ENCODE peak calls at places on chromosome 2, in six cellular contexts. One of them, this sample, is unnamed.
A peak's percentile ranks its signal among the peaks of the same experiment; 100 is the strongest.

GRCh38 chr2:238655974-238656722 is 191.7 kb upstream of the TWIST2 start:
- DNase-seq in NCI-H1105 treated with DMSO at 0.1 percent for 48 hours: no peak
- DNase-seq in SW480: no peak
- DNase-seq in LoVo: no peak
- DNase-seq in NCI-H1048: no peak
- DNase-seq in stimulated activated CD8-positive, alpha-beta memory T cell treated with anti-CD3 and anti-CD28 coated beads, Interleukin-4, amount 100 ng/mL, for 4 hours: no peak
- DNase-seq in this sample: no peak

GRCh38 chr2:608711-609110 is 68.5 kb downstream of the TMEM18 start:
- DNase-seq in NCI-H1105 treated with DMSO at 0.1 percent for 48 hours: no peak
- DNase-seq in SW480: no peak
- DNase-seq in LoVo: no peak
- DNase-seq in NCI-H1048: no peak
- DNase-seq in stimulated activated CD8-positive, alpha-beta memory T cell treated with anti-CD3 and anti-CD28 coated beads, Interleukin-4, amount 100 ng/mL, for 4 hours: no peak
- DNase-seq in this sample: no peak

GRCh38 chr2:219378167-219378851 is 9.4 kb downstream of the DNPEP start:
- DNase-seq in NCI-H1105 treated with DMSO at 0.1 percent for 48 hours: no peak
- DNase-seq in SW480: no peak
- DNase-seq in LoVo: no peak
- DNase-seq in NCI-H1048: no peak
- DNase-seq in stimulated activated CD8-positive, alpha-beta memory T cell treated with anti-CD3 and anti-CD28 coated beads, Interleukin-4, amount 100 ng/mL, for 4 hours: no peak
- DNase-seq in this sample: no peak

GRCh38 chr2:241739651-241740050 is 5.2 kb downstream of the D2HGDH start:
- DNase-seq in NCI-H1105 treated with DMSO at 0.1 percent for 48 hours: no peak
- DNase-seq in SW480: no peak
- DNase-seq in LoVo: no peak
- DNase-seq in NCI-H1048: no peak
- DNase-seq in stimulated activated CD8-positive, alpha-beta memory T cell treated with anti-CD3 and anti-CD28 coated beads, Interleukin-4, amount 100 ng/mL, for 4 hours: no peak
- DNase-seq in this sample: no peak

GRCh38 chr2:66000888-66001287 is 434.0 kb upstream of the MEIS1 start:
- DNase-seq in NCI-H1105 treated with DMSO at 0.1 percent for 48 hours: no peak
- DNase-seq in SW480: no peak
- DNase-seq in LoVo: no peak
- DNase-seq in NCI-H1048: no peak
- DNase-seq in stimulated activated CD8-positive, alpha-beta memory T cell treated with anti-CD3 and anti-CD28 coated beads, Interleukin-4, amount 100 ng/mL, for 4 hours: no peak
- DNase-seq in this sample: no peak

GRCh38 chr2:75569546-75569945 is 8.8 kb upstream of the EVA1A start:
- DNase-seq in NCI-H1105 treated with DMSO at 0.1 percent for 48 hours: no peak
- DNase-seq in SW480: no peak
- DNase-seq in LoVo: no peak
- DNase-seq in NCI-H1048: no peak
- DNase-seq in stimulated activated CD8-positive, alpha-beta memory T cell treated with anti-CD3 and anti-CD28 coated beads, Interleukin-4, amount 100 ng/mL, for 4 hours: no peak
- DNase-seq in this sample: no peak

GRCh38 chr2:177606636-177607035 is 214.1 kb downstream of the AGPS start:
- DNase-seq in NCI-H1105 treated with DMSO at 0.1 percent for 48 hours: no peak
- DNase-seq in SW480: no peak
- DNase-seq in LoVo: no peak
- DNase-seq in NCI-H1048: no peak
- DNase-seq in stimulated activated CD8-positive, alpha-beta memory T cell treated with anti-CD3 and anti-CD28 coated beads, Interleukin-4, amount 100 ng/mL, for 4 hours: no peak
- DNase-seq in this sample: no peak

GRCh38 chr2:127080226-127080940 is 26.6 kb downstream of the BIN1 start:
- DNase-seq in NCI-H1105 treated with DMSO at 0.1 percent for 48 hours: no peak
- DNase-seq in SW480: peak; percentile 64
- DNase-seq in LoVo: no peak
- DNase-seq in NCI-H1048: no peak
- DNase-seq in stimulated activated CD8-positive, alpha-beta memory T cell treated with anti-CD3 and anti-CD28 coated beads, Interleukin-4, amount 100 ng/mL, for 4 hours: no peak
- DNase-seq in this sample: no peak

GRCh38 chr2:20185176-20186022 is 39.5 kb downstream of the SDC1 start:
- DNase-seq in NCI-H1105 treated with DMSO at 0.1 percent for 48 hours: no peak
- DNase-seq in SW480: no peak
- DNase-seq in LoVo: no peak
- DNase-seq in NCI-H1048: no peak
- DNase-seq in stimulated activated CD8-positive, alpha-beta memory T cell treated with anti-CD3 and anti-CD28 coated beads, Interleukin-4, amount 100 ng/mL, for 4 hours: no peak
- DNase-seq in this sample: no peak

GRCh38 chr2:45964226-45964841 is 312.9 kb downstream of the PRKCE start:
- DNase-seq in NCI-H1105 treated with DMSO at 0.1 percent for 48 hours: peak; percentile 70
- DNase-seq in SW480: peak; percentile 85
- DNase-seq in LoVo: peak; percentile 95
- DNase-seq in NCI-H1048: no peak
- DNase-seq in stimulated activated CD8-positive, alpha-beta memory T cell treated with anti-CD3 and anti-CD28 coated beads, Interleukin-4, amount 100 ng/mL, for 4 hours: no peak
- DNase-seq in this sample: no peak

GRCh38 chr2:98347298-98348065 is 1.2 kb downstream of the CNGA3 start:
- DNase-seq in NCI-H1105 treated with DMSO at 0.1 percent for 48 hours: no peak
- DNase-seq in SW480: no peak
- DNase-seq in LoVo: no peak
- DNase-seq in NCI-H1048: no peak
- DNase-seq in stimulated activated CD8-positive, alpha-beta memory T cell treated with anti-CD3 and anti-CD28 coated beads, Interleukin-4, amount 100 ng/mL, for 4 hours: no peak
- DNase-seq in this sample: no peak

GRCh38 chr2:106542730-106543359 is 55.7 kb downstream of the CD8B2 start:
- DNase-seq in NCI-H1105 treated with DMSO at 0.1 percent for 48 hours: peak; percentile 61
- DNase-seq in SW480: peak; percentile 80
- DNase-seq in LoVo: peak; percentile 74
- DNase-seq in NCI-H1048: no peak
- DNase-seq in stimulated activated CD8-positive, alpha-beta memory T cell treated with anti-CD3 and anti-CD28 coated beads, Interleukin-4, amount 100 ng/mL, for 4 hours: peak; percentile 47
- DNase-seq in this sample: peak; percentile 44

GRCh38 chr2:105081006-105081701 is 43.3 kb downstream of the MRPS9 start:
- DNase-seq in NCI-H1105 treated with DMSO at 0.1 percent for 48 hours: no peak
- DNase-seq in SW480: no peak
- DNase-seq in LoVo: no peak
- DNase-seq in NCI-H1048: no peak
- DNase-seq in stimulated activated CD8-positive, alpha-beta memory T cell treated with anti-CD3 and anti-CD28 coated beads, Interleukin-4, amount 100 ng/mL, for 4 hours: no peak
- DNase-seq in this sample: no peak

GRCh38 chr2:164847966-164848365 is 6.3 kb upstream of the COBLL1 start:
- DNase-seq in NCI-H1105 treated with DMSO at 0.1 percent for 48 hours: peak; percentile 72
- DNase-seq in SW480: no peak
- DNase-seq in LoVo: no peak
- DNase-seq in NCI-H1048: no peak
- DNase-seq in stimulated activated CD8-positive, alpha-beta memory T cell treated with anti-CD3 and anti-CD28 coated beads, Interleukin-4, amount 100 ng/mL, for 4 hours: no peak
- DNase-seq in this sample: no peak

GRCh38 chr2:111167238-111168162 is 46.8 kb downstream of the BCL2L11 start:
- DNase-seq in NCI-H1105 treated with DMSO at 0.1 percent for 48 hours: no peak
- DNase-seq in SW480: no peak
- DNase-seq in LoVo: no peak
- DNase-seq in NCI-H1048: no peak
- DNase-seq in stimulated activated CD8-positive, alpha-beta memory T cell treated with anti-CD3 and anti-CD28 coated beads, Interleukin-4, amount 100 ng/mL, for 4 hours: no peak
- DNase-seq in this sample: no peak

This sample was measured in activated CD8-positive, alpha-beta memory T cell treated with anti-CD3 and anti-CD28 coated beads for 1 hour.